ENCODE peak calls at places on chromosome 22, in ten cellular contexts. V is heart right ventricle, R is GM04504, M is EH, K is mucosa of gallbladder, D is D341Med, A is Caki2, H is astrocyte of the spinal cord, T is T-helper 1 cell, F is hippocampal formation. Q is an unnamed sample.

GRCh38 chr22:50525991-50526848 is 822 bp upstream of the SCO2 start:
- DNase-seq in V (peak; percentile 85), R (no peak), M (peak; percentile 80), K (peak; percentile 69), D (peak; percentile 89), A (peak; percentile 91), H (peak; percentile 72), T (peak; percentile 84), F (peak; percentile 77), Q (peak; percentile 63)

GRCh38 chr22:45483918-45484499 is 18.7 kb upstream of the FBLN1 start:
- DNase-seq in V (no peak), R (no peak), M (no peak), K (no peak), D (no peak), A (no peak), H (no peak), T (no peak), F (no peak), Q (no peak)

GRCh38 chr22:35480143-35480542 is 60.5 kb upstream of the RASD2 start:
- DNase-seq in V (no peak), R (no peak), M (peak; percentile 67), K (no peak), D (peak; percentile 30), A (peak; percentile 66), H (peak; percentile 63), T (no peak), F (no peak), Q (no peak)

GRCh38 chr22:46149998-46150549 is at the start of gene PPARA:
- DNase-seq in V (peak; percentile 90), R (peak; percentile 77), M (peak; percentile 86), K (peak; percentile 92), D (peak; percentile 99), A (peak; percentile 68), H (peak; percentile 39), T (peak; percentile 87), F (peak; percentile 87), Q (peak; percentile 76)

GRCh38 chr22:42343551-42344081 is 73.2 kb upstream of the TCF20 start:
- DNase-seq in V (no peak), R (no peak), M (peak; percentile 33), K (no peak), D (peak; percentile 92), A (no peak), H (no peak), T (peak; percentile 26), F (peak; percentile 51), Q (no peak)

GRCh38 chr22:32080904-32081303 is 37.8 kb downstream of the SLC5A1 start:
- DNase-seq in V (no peak), R (no peak), M (peak; percentile 60), K (peak; percentile 33), D (peak; percentile 66), A (peak; percentile 52), H (peak; percentile 48), T (no peak), F (no peak), Q (no peak)

GRCh38 chr22:33350391-33350955 is 292.3 kb upstream of the SYN3 start:
- DNase-seq in V (no peak), R (no peak), M (no peak), K (no peak), D (no peak), A (peak; percentile 96), H (no peak), T (no peak), F (no peak), Q (no peak)

GRCh38 chr22:38570841-38571364 is 920 bp upstream of the DMC1 start:
- DNase-seq in V (peak; percentile 44), R (no peak), M (no peak), K (peak; percentile 25), D (peak; percentile 38), A (peak; percentile 66), H (peak; percentile 21), T (peak; percentile 15), F (peak; percentile 66), Q (peak; percentile 78)

GRCh38 chr22:43279867-43280519 is 63.2 kb downstream of the SCUBE1 start:
- DNase-seq in V (no peak), R (no peak), M (no peak), K (no peak), D (no peak), A (no peak), H (no peak), T (no peak), F (no peak), Q (no peak)

GRCh38 chr22:23751441-23751996 is 607 bp upstream of the ZNF70 start:
- DNase-seq in V (peak; percentile 41), R (no peak), M (no peak), K (no peak), D (no peak), A (no peak), H (peak; percentile 16), T (no peak), F (no peak), Q (no peak)

GRCh38 chr22:37186997-37187522 is 987 bp downstream of the C1QTNF6 start:
- DNase-seq in V (no peak), R (no peak), M (peak; percentile 51), K (no peak), D (no peak), A (peak; percentile 34), H (no peak), T (no peak), F (no peak), Q (no peak)

GRCh38 chr22:36022162-36022561 is 6.5 kb downstream of the RBFOX2 start:
- DNase-seq in V (no peak), R (no peak), M (peak; percentile 70), K (no peak), D (no peak), A (no peak), H (peak; percentile 67), T (no peak), F (no peak), Q (no peak)

GRCh38 chr22:19723165-19723989 is at the start of gene GP1BB:
- DNase-seq in V (peak; percentile 64), R (no peak), M (no peak), K (no peak), D (no peak), A (no peak), H (peak; percentile 13), T (no peak), F (no peak), Q (no peak)

GRCh38 chr22:31647516-31647915 is 14.5 kb downstream of the PISD start:
- DNase-seq in V (no peak), R (peak; percentile 88), M (peak; percentile 88), K (no peak), D (no peak), A (no peak), H (peak; percentile 76), T (no peak), F (no peak), Q (no peak)

GRCh38 chr22:44659140-44659539 is 42.9 kb upstream of the PRR5 start:
- DNase-seq in V (no peak), R (peak; percentile 36), M (peak; percentile 47), K (no peak), D (peak; percentile 68), A (no peak), H (peak; percentile 15), T (no peak), F (no peak), Q (no peak)

GRCh38 chr22:24002272-24002671 is 3.0 kb downstream of the GSTT4 start:
- DNase-seq in V (no peak), R (no peak), M (no peak), K (no peak), D (peak; percentile 23), A (no peak), H (no peak), T (no peak), F (no peak), Q (no peak)

GRCh38 chr22:20398420-20398819 is 4.5 kb downstream of the ZNF74 start:
- DNase-seq in V (no peak), R (no peak), M (no peak), K (no peak), D (no peak), A (no peak), H (no peak), T (no peak), F (no peak), Q (no peak)

GRCh38 chr22:45448431-45448830 is 34.9 kb downstream of the RIBC2 start:
- DNase-seq in V (peak; percentile 38), R (peak; percentile 66), M (no peak), K (peak; percentile 28), D (peak; percentile 13), A (no peak), H (no peak), T (no peak), F (no peak), Q (no peak)

GRCh38 chr22:27580311-27580897 is 221.2 kb downstream of the MN1 start:
- DNase-seq in V (no peak), R (no peak), M (no peak), K (no peak), D (no peak), A (peak; percentile 15), H (no peak), T (no peak), F (no peak), Q (no peak)

GRCh38 chr22:22894740-22895731 is 7.4 kb downstream of the IGLL5 start:
- DNase-seq in V (no peak), R (no peak), M (no peak), K (no peak), D (no peak), A (no peak), H (no peak), T (no peak), F (no peak), Q (no peak)

GRCh38 chr22:31748490-31748889 is 1.4 kb downstream of the PRR14L start:
- DNase-seq in V (no peak), R (no peak), M (peak; percentile 36), K (no peak), D (no peak), A (no peak), H (no peak), T (no peak), F (no peak), Q (no peak)

GRCh38 chr22:33975841-33976240 is 55.6 kb upstream of the LARGE1 start:
- DNase-seq in V (no peak), R (no peak), M (no peak), K (no peak), D (no peak), A (no peak), H (no peak), T (no peak), F (no peak), Q (no peak)